ENCODE peak calls at places on chromosome 7, in seven cellular contexts. E, L, X, A, Y, C and Z are unnamed samples.
A peak's percentile ranks its signal among the peaks of the same experiment; 100 is the strongest.

GRCh38 chr7:45986355-45987298 is 65.6 kb upstream of the IGFBP3 start:
- DNase-seq in E (no peak), L (no peak), X (no peak), A (no peak), Y (no peak), C (no peak), Z (no peak)

GRCh38 chr7:32587431-32587948 is 92.2 kb downstream of the AVL9 start:
- DNase-seq in E (no peak), L (no peak), X (peak; percentile 76), A (peak; percentile 35), Y (no peak), C (no peak), Z (peak; percentile 64)

GRCh38 chr7:34949356-34949755 is 87.9 kb downstream of the DPY19L1 start:
- DNase-seq in E (no peak), L (no peak), X (no peak), A (no peak), Y (no peak), C (no peak), Z (no peak)

GRCh38 chr7:95545666-95546065 is 50.6 kb downstream of the PDK4 start:
- DNase-seq in E (no peak), L (no peak), X (no peak), A (no peak), Y (no peak), C (no peak), Z (peak; percentile 17)

GRCh38 chr7:46494441-46494840 is 573.4 kb upstream of the IGFBP3 start:
- DNase-seq in E (no peak), L (no peak), X (no peak), A (no peak), Y (no peak), C (no peak), Z (no peak)

GRCh38 chr7:101308245-101309085 is 13.1 kb downstream of the IFT22 start:
- DNase-seq in E (no peak), L (peak; percentile 80), X (peak; percentile 73), A (peak; percentile 87), Y (no peak), C (no peak), Z (no peak)

GRCh38 chr7:3994764-3995163 is 687.3 kb upstream of the FOXK1 start:
- DNase-seq in E (no peak), L (no peak), X (no peak), A (no peak), Y (no peak), C (no peak), Z (no peak)

GRCh38 chr7:90709501-90710465 is 113.7 kb downstream of the CDK14 start:
- DNase-seq in E (no peak), L (no peak), X (no peak), A (no peak), Y (no peak), C (no peak), Z (no peak)

GRCh38 chr7:100964630-100965029 is 4.7 kb upstream of the MUC12 start:
- DNase-seq in E (no peak), L (no peak), X (no peak), A (no peak), Y (no peak), C (no peak), Z (no peak)

GRCh38 chr7:133530682-133531081 is 277.8 kb downstream of the EXOC4 start:
- DNase-seq in E (no peak), L (no peak), X (no peak), A (no peak), Y (no peak), C (no peak), Z (no peak)

GRCh38 chr7:27526991-27527722 is 135.5 kb downstream of the HIBADH start:
- DNase-seq in E (no peak), L (no peak), X (no peak), A (no peak), Y (no peak), C (no peak), Z (no peak)

GRCh38 chr7:100015232-100016208 is at the start of gene ZKSCAN1:
- DNase-seq in E (peak; percentile 56), L (peak; percentile 98), X (peak; percentile 91), A (peak; percentile 98), Y (peak; percentile 88), C (peak; percentile 80), Z (peak; percentile 69)

GRCh38 chr7:47422631-47423030 is 159.3 kb downstream of the TNS3 start:
- DNase-seq in E (no peak), L (no peak), X (no peak), A (no peak), Y (no peak), C (no peak), Z (no peak)

GRCh38 chr7:117157121-117157870 is 165.6 kb downstream of the WNT2 start:
- DNase-seq in E (no peak), L (peak; percentile 48), X (no peak), A (peak; percentile 36), Y (no peak), C (no peak), Z (no peak)

DNA sequence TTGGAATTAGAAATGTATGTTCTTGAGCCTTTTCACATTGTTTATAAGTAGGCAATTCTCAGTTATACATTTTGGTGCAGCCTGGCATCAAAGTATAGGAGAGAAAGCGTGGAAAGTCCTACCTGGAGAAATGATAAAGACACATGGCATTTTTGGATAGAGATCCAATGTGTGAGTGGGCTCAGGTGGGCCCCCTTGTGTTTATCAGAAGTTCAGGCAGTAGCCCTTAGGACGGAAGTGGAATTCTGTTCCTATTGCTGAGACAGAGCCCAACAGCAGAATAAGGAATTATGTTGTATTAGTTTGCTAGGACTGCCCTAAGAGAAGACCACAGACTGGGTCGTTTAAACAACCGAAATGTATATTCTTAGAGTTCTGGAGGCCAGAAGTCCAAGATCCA is 85.2 kb upstream of the AMPH start:
- DNase-seq in E (no peak), L (no peak), X (no peak), A (peak; percentile 21), Y (no peak), C (no peak), Z (no peak)
- TF ChIP-seq CTCF in E (no peak), L (no peak), X (no peak), A (peak; percentile 37), Y (no peak), C (peak; percentile 20), Z (peak; percentile 17)

GRCh38 chr7:29607889-29608288 is 44.3 kb downstream of the PRR15 start:
- DNase-seq in E (no peak), L (no peak), X (no peak), A (peak; percentile 23), Y (no peak), C (no peak), Z (peak; percentile 56)

GRCh38 chr7:29610031-29610490 is 46.4 kb downstream of the PRR15 start:
- DNase-seq in E (no peak), L (no peak), X (no peak), A (no peak), Y (no peak), C (no peak), Z (no peak)

GRCh38 chr7:29607259-29607658 is 43.6 kb downstream of the PRR15 start:
- DNase-seq in E (no peak), L (no peak), X (no peak), A (no peak), Y (no peak), C (no peak), Z (no peak)

GRCh38 chr7:29606830-29607229 is 43.2 kb downstream of the PRR15 start:
- DNase-seq in E (no peak), L (no peak), X (no peak), A (no peak), Y (no peak), C (no peak), Z (no peak)

DNA sequence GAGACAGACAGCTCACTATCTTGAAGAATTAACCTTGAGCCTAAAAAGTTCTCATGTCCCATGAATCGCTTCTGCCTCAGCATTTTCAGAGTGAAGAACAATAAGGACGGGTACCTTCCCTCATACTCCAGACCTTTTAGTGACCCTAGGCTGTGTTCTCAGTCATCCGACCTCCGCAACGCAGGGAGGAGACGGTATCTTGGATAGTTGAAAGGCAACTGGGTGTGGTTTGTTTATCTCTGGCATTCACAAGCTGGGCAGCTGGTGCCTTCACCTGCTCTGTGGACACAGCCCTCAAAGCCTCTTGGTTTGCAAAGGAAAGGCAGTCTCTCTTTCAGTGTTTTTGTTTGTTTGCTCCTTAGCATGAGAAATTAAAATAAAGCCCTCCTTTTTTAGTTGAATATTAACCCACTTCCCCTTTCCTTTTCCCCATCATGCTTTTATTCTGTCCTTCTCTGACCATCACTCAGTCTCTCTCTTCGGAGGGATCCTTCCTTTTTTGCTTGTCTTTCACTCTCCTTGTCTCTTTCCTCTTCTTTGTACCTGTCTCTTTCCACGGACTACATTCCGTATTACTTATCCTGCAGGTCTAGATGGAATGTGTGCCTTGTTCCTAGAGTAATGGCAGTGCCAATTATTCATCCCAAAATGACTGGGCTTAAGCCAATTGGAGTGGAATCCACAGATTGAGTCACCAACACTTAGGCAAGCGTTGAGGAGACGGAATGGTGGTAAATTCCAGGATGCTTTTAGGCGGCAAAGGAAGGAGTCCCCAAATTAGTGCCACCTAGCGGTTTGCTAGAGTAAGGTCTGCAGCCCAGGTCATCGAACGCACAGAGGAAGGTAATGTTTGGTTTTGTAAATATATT is 45.8 kb downstream of the PRR15 start:
- DNase-seq in E (no peak), L (no peak), X (peak; percentile 30), A (peak; percentile 79), Y (peak; percentile 42), C (no peak), Z (no peak)
- TF ChIP-seq SIN3A in E (no peak), L (no peak), X (no peak), A (no peak), Y (no peak), C (no peak), Z (no peak)

DNA sequence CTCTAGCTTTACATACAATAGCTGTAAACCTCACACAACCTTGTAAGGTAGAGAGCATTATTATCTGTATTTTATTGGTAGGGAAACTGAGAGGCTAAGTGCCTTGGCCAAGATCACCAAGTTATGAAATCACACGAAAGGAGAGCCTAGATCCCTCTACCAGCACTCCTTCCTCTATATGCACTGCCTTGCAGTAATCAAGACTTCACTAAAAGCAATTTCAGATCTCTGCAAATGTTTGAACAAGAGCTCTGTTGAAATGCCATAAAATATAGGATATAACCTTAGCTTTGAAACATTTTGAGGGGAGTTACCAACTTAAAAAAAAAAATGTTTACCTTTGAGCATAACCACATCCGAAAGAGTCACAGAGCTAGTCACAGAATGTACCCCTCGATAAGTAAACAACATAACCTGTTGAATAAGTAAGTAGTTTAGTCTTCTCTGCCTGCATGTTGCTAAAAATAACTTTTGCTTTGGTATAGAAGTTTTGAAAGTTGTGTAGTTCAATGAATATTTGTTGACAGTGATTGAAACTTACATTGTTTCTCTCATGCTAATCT is 709.4 kb downstream of the AUTS2 start:
- DNase-seq in E (no peak), L (no peak), X (no peak), A (no peak), Y (no peak), C (no peak), Z (no peak)
- TF ChIP-seq POLR2AphosphoS5 in E (no peak), L (no peak), X (no peak), A (no peak), Y (no peak), C (no peak), Z (no peak)

DNA sequence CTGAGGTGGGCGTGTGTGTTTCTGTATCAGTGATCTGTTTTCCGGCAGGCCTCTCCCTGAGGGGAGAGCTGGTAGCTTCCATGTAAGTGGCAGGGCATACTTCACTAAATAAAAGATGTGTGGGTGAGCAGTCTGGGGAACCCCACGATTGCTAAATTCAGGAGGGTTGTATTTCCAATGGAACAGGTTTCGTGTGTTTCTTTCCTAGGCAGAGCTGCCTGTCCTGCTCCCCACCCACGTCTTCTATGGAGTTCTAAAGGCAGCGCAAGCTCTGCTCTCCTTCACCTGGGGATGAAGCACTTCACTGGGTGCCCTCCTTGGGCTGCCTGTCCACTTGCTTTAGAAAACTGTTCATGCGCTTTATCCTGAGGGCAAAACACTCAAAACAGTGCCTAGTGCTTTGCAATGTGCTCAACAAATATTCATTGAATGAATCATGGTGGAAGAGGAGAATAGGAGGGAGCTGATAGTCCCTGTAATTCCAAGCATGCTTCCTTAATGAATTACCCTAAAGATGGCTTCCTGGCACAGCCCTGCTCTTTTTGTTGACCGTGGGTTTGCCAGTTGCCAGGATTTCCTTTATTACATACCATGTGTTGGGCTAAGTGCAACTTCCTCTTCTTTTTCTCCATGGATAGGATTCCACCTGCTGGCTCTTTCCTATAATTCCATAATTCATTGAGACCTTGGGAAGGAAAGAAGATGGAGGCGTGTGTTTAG is 50.6 kb upstream of the SRPK2 start:
- DNase-seq in E (no peak), L (peak; percentile 32), X (peak; percentile 30), A (no peak), Y (no peak), C (no peak), Z (peak; percentile 12)
- TF ChIP-seq CTCF in E (no peak), L (peak; percentile 35), X (peak; percentile 35), A (no peak), Y (no peak), C (no peak), Z (no peak)